ENCODE peak calls at places on chromosomes 13 and 19, in ten cellular contexts. One of them, this sample, is unnamed. For H3K9me3, the result is how much of the 10 kb centered on the place peaks cover.

GRCh38 chr19:18397242-18398202 is at the start of gene LRRC25:
- DNase-seq in OCI-LY7: peak
- DNase-seq in PC-9: no peak
- DNase-seq in neuronal stem cell: peak
- DNase-seq in HCT116: no peak
- DNase-seq in A549: no peak
- DNase-seq in K562: peak
- DNase-seq in PC-3: no peak
- DNase-seq in endothelial cell of umbilical vein: no peak
- DNase-seq in H1: no peak
- DNase-seq in this sample: no peak

GRCh38 chr19:32471095-32471494 is 65.5 kb downstream of the DPY19L3 start:
- DNase-seq in HCT116: no peak
- DNase-seq in H1: no peak
- DNase-seq in K562: no peak
- DNase-seq in PC-3: no peak
- DNase-seq in neuronal stem cell: no peak
- DNase-seq in OCI-LY7: no peak
- DNase-seq in A549: no peak
- DNase-seq in PC-9: no peak
- DNase-seq in endothelial cell of umbilical vein: no peak
- DNase-seq in this sample: no peak

GRCh38 chr13:51311271-51311670 is 28.2 kb upstream of the SERPINE3 start:
- DNase-seq in PC-3: no peak
- DNase-seq in PC-9: no peak
- DNase-seq in A549: no peak
- DNase-seq in neuronal stem cell: no peak
- DNase-seq in HCT116: no peak
- DNase-seq in H1: no peak
- DNase-seq in K562: no peak
- DNase-seq in endothelial cell of umbilical vein: no peak
- DNase-seq in OCI-LY7: no peak
- DNase-seq in this sample: no peak

GRCh38 chr13:73792796-73793195 is 341.4 kb downstream of the KLF12 start:
- DNase-seq in A549: no peak
- DNase-seq in PC-3: no peak
- DNase-seq in neuronal stem cell: no peak
- DNase-seq in HCT116: no peak
- DNase-seq in OCI-LY7: no peak
- DNase-seq in K562: no peak
- DNase-seq in endothelial cell of umbilical vein: no peak
- DNase-seq in H1: no peak
- DNase-seq in PC-9: no peak
- DNase-seq in this sample: no peak

GRCh38 chr19:17579523-17580244 is 24.2 kb downstream of the COLGALT1 start:
- DNase-seq in PC-3: peak
- DNase-seq in HCT116: peak
- DNase-seq in OCI-LY7: peak
- DNase-seq in endothelial cell of umbilical vein: peak
- DNase-seq in PC-9: peak
- DNase-seq in A549: peak
- DNase-seq in neuronal stem cell: peak
- DNase-seq in H1: peak
- DNase-seq in K562: peak
- DNase-seq in this sample: peak

GRCh38 chr19:18590273-18591272 is 2.0 kb downstream of the REX1BD start:
- DNase-seq in H1: peak
- DNase-seq in endothelial cell of umbilical vein: no peak
- DNase-seq in HCT116: peak
- DNase-seq in neuronal stem cell: peak
- DNase-seq in OCI-LY7: no peak
- DNase-seq in PC-3: no peak
- DNase-seq in PC-9: no peak
- DNase-seq in A549: peak
- DNase-seq in K562: peak
- DNase-seq in this sample: peak

GRCh38 chr19:16281743-16282142 is 42.9 kb upstream of the KLF2 start:
- DNase-seq in OCI-LY7: no peak
- DNase-seq in A549: no peak
- DNase-seq in PC-9: no peak
- DNase-seq in HCT116: no peak
- DNase-seq in endothelial cell of umbilical vein: no peak
- DNase-seq in H1: no peak
- DNase-seq in neuronal stem cell: no peak
- DNase-seq in PC-3: no peak
- DNase-seq in K562: no peak
- DNase-seq in this sample: no peak

GRCh38 chr19:15591796-15592195 is 23.2 kb upstream of the CYP4F8 start:
- DNase-seq in PC-3: no peak
- DNase-seq in A549: no peak
- DNase-seq in endothelial cell of umbilical vein: no peak
- DNase-seq in OCI-LY7: no peak
- DNase-seq in neuronal stem cell: no peak
- DNase-seq in K562: no peak
- DNase-seq in H1: no peak
- DNase-seq in HCT116: no peak
- DNase-seq in PC-9: no peak
- DNase-seq in this sample: no peak

GRCh38 chr13:21040120-21040834 is 21.1 kb downstream of the LATS2 start:
- DNase-seq in PC-3: no peak
- DNase-seq in OCI-LY7: no peak
- DNase-seq in K562: no peak
- DNase-seq in PC-9: no peak
- DNase-seq in HCT116: no peak
- DNase-seq in endothelial cell of umbilical vein: no peak
- DNase-seq in H1: no peak
- DNase-seq in neuronal stem cell: no peak
- DNase-seq in A549: no peak
- DNase-seq in this sample: no peak

GRCh38 chr19:56105090-56105701 is 15.9 kb downstream of the ZNF787 start:
- DNase-seq in H1: peak
- DNase-seq in neuronal stem cell: peak
- DNase-seq in PC-9: peak
- DNase-seq in K562: no peak
- DNase-seq in HCT116: peak
- DNase-seq in A549: peak
- DNase-seq in OCI-LY7: no peak
- DNase-seq in PC-3: peak
- DNase-seq in endothelial cell of umbilical vein: peak
- DNase-seq in this sample: peak

DNA sequence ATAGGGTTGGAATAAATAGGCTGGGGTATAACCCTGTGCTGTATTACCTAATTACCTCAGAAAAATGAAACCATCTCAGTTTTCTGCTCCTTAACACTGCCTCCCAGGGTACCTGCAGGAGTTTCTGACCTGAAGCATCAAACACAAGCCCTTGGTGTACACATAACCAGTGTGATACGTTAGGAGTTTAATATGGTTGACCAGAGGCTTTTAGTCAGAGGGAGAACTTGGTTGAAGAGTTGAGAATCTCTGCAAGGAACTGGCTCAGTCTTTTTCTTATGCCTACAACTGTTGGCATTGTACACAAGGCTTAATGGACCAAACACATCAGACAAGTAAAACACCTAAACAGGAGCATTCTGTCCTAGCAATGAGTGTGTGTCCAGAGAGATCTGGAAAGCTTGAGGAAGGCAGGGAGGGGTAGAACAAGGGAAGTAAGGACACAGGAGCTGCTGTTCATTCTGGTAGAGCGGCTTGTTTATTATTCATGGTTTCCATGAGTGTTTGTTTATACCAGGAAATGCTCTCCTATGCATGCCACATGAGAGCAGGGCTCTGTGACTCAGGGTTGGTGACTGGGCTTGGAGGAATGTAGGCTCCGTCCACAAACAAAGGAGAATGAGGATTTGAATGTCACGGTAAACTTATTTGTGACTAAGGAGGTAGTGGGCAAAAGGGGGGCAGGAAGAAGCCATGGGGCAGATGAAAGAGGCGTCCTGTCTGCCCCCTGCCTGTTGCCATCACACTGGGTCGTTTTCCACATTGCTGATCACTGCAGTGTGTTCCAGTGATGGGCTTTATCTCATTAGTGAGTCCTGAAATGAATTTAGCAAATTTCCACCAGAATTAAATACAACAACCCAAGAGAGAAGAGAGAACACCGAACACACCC is 11.9 kb upstream of the SPATA13 start:
- DNase-seq in PC-9: peak
- DNase-seq in endothelial cell of umbilical vein: peak
- DNase-seq in A549: peak
- DNase-seq in HCT116: peak
- DNase-seq in K562: no peak
- DNase-seq in H1: peak
- DNase-seq in neuronal stem cell: no peak
- DNase-seq in PC-3: peak
- DNase-seq in OCI-LY7: no peak
- DNase-seq in this sample: peak
- H3K4me3 ChIP-seq in PC-9: peak
- H3K4me3 ChIP-seq in endothelial cell of umbilical vein: no peak
- H3K4me3 ChIP-seq in A549: peak
- H3K4me3 ChIP-seq in HCT116: peak
- H3K4me3 ChIP-seq in K562: no peak
- H3K4me3 ChIP-seq in H1: no peak
- H3K4me3 ChIP-seq in neuronal stem cell: no peak
- H3K4me3 ChIP-seq in PC-3: peak
- H3K4me3 ChIP-seq in OCI-LY7: no peak
- H3K4me3 ChIP-seq in this sample: no peak

GRCh38 chr19:37095859-37096258 is 17.6 kb downstream of the ZNF420 start:
- DNase-seq in neuronal stem cell: no peak
- DNase-seq in endothelial cell of umbilical vein: no peak
- DNase-seq in K562: no peak
- DNase-seq in HCT116: no peak
- DNase-seq in OCI-LY7: no peak
- DNase-seq in A549: no peak
- DNase-seq in PC-9: no peak
- DNase-seq in PC-3: no peak
- DNase-seq in H1: no peak
- DNase-seq in this sample: no peak
- H3K9me3 ChIP-seq in neuronal stem cell: half or more
- H3K9me3 ChIP-seq in endothelial cell of umbilical vein: under half
- H3K9me3 ChIP-seq in K562: under half
- H3K9me3 ChIP-seq in HCT116: under half
- H3K9me3 ChIP-seq in OCI-LY7: under half
- H3K9me3 ChIP-seq in A549: half or more
- H3K9me3 ChIP-seq in PC-9: under half
- H3K9me3 ChIP-seq in PC-3: under half
- H3K9me3 ChIP-seq in H1: under half
- H3K9me3 ChIP-seq in this sample: half or more

GRCh38 chr13:75418997-75419396 is 63.0 kb downstream of the TBC1D4 start:
- DNase-seq in H1: no peak
- DNase-seq in A549: no peak
- DNase-seq in OCI-LY7: no peak
- DNase-seq in K562: no peak
- DNase-seq in HCT116: no peak
- DNase-seq in endothelial cell of umbilical vein: no peak
- DNase-seq in PC-9: no peak
- DNase-seq in neuronal stem cell: no peak
- DNase-seq in PC-3: no peak
- DNase-seq in this sample: no peak

GRCh38 chr13:75421987-75422386 is 60.0 kb downstream of the TBC1D4 start:
- DNase-seq in PC-9: no peak
- DNase-seq in K562: no peak
- DNase-seq in endothelial cell of umbilical vein: no peak
- DNase-seq in A549: no peak
- DNase-seq in neuronal stem cell: no peak
- DNase-seq in HCT116: no peak
- DNase-seq in H1: no peak
- DNase-seq in OCI-LY7: no peak
- DNase-seq in PC-3: no peak
- DNase-seq in this sample: no peak

GRCh38 chr13:75419656-75420055 is 62.3 kb downstream of the TBC1D4 start:
- DNase-seq in K562: no peak
- DNase-seq in neuronal stem cell: no peak
- DNase-seq in endothelial cell of umbilical vein: no peak
- DNase-seq in OCI-LY7: no peak
- DNase-seq in PC-3: no peak
- DNase-seq in PC-9: no peak
- DNase-seq in H1: no peak
- DNase-seq in HCT116: no peak
- DNase-seq in A549: no peak
- DNase-seq in this sample: no peak

GRCh38 chr13:75423383-75423782 is 58.6 kb downstream of the TBC1D4 start:
- DNase-seq in OCI-LY7: no peak
- DNase-seq in neuronal stem cell: no peak
- DNase-seq in HCT116: no peak
- DNase-seq in K562: no peak
- DNase-seq in PC-9: no peak
- DNase-seq in A549: no peak
- DNase-seq in endothelial cell of umbilical vein: no peak
- DNase-seq in H1: no peak
- DNase-seq in PC-3: no peak
- DNase-seq in this sample: no peak

DNA sequence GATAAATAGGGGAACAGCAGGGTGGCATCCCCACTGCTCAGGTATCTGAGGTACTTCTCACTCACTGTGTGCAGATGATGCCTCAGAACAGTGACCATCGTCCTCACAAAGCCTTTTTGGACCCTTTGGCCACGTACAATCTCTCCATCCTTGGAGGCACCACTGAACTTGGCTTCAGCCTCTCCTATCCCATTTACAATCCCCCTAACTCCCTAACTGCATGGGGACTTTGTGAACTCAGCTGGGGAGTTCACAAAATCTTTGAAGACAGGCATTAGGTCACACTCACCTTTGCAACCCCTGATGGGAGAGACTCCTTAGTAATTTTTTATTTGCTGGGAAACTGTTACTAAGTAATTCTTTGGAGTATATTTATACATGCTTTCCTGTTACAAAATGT is 60.8 kb downstream of the TBC1D4 start:
- DNase-seq in endothelial cell of umbilical vein: no peak
- DNase-seq in K562: no peak
- DNase-seq in neuronal stem cell: no peak
- DNase-seq in H1: no peak
- DNase-seq in HCT116: no peak
- DNase-seq in A549: no peak
- DNase-seq in PC-9: no peak
- DNase-seq in OCI-LY7: no peak
- DNase-seq in PC-3: no peak
- DNase-seq in this sample: no peak
- H3K4me2 ChIP-seq in endothelial cell of umbilical vein: no peak
- H3K4me2 ChIP-seq in K562: no peak
- H3K4me2 ChIP-seq in neuronal stem cell: no peak
- H3K4me2 ChIP-seq in H1: no peak
- H3K4me2 ChIP-seq in HCT116: no peak
- H3K4me2 ChIP-seq in A549: no peak
- H3K4me2 ChIP-seq in PC-9: no peak
- H3K4me2 ChIP-seq in OCI-LY7: peak
- H3K4me2 ChIP-seq in PC-3: no peak
- H3K4me2 ChIP-seq in this sample: no peak

GRCh38 chr19:58145849-58146248 is 4.7 kb downstream of the ZNF329 start:
- DNase-seq in PC-3: no peak
- DNase-seq in endothelial cell of umbilical vein: no peak
- DNase-seq in A549: no peak
- DNase-seq in PC-9: no peak
- DNase-seq in OCI-LY7: no peak
- DNase-seq in K562: no peak
- DNase-seq in neuronal stem cell: no peak
- DNase-seq in HCT116: no peak
- DNase-seq in H1: no peak
- DNase-seq in this sample: no peak
- H3K4me3 ChIP-seq in PC-3: no peak
- H3K4me3 ChIP-seq in endothelial cell of umbilical vein: no peak
- H3K4me3 ChIP-seq in A549: no peak
- H3K4me3 ChIP-seq in PC-9: no peak
- H3K4me3 ChIP-seq in OCI-LY7: no peak
- H3K4me3 ChIP-seq in K562: no peak
- H3K4me3 ChIP-seq in neuronal stem cell: no peak
- H3K4me3 ChIP-seq in HCT116: no peak
- H3K4me3 ChIP-seq in H1: no peak
- H3K4me3 ChIP-seq in this sample: no peak

This sample was measured in hepatocyte.